ENCODE peak calls at places on chromosomes 2 and 18, in nine cellular contexts. M is lower lobe of right lung; P is T-cell; S is naive thymus-derived CD4-positive, alpha-beta T cell; E is foreskin melanocyte; X is stimulated activated CD4-positive, alpha-beta T cell treated with anti-CD3 and anti-CD28 coated beads, Interleukin-4, amount 100 ng/mL, for 48 hours; I is GM10248; L is activated naive CD8-positive, alpha-beta T cell treated with anti-CD3 and anti-CD28 coated beads, Interleukin-2, amount 50 U/mL, for 16 hours; T is AML-193. G is an unnamed sample.

GRCh38 chr18:35511833-35512232 is 14.1 kb upstream of the INO80C start:
- DNase-seq in M (no peak), P (no peak), S (no peak), E (no peak), X (no peak), I (no peak), L (no peak), T (no peak), G (no peak)

GRCh38 chr2:235055891-235056516 is 104.2 kb downstream of the SH3BP4 start:
- DNase-seq in M (no peak), P (no peak), S (no peak), E (no peak), X (no peak), I (no peak), L (no peak), T (no peak), G (peak)

GRCh38 chr18:56089607-56090258 is 501.7 kb upstream of the TCF4 start:
- DNase-seq in M (no peak), P (no peak), S (no peak), E (no peak), X (no peak), I (no peak), L (no peak), T (no peak), G (no peak)

GRCh38 chr2:181916726-181917377 is 25.3 kb downstream of the ITPRID2 start:
- DNase-seq in M (no peak), P (no peak), S (no peak), E (peak), X (no peak), I (no peak), L (no peak), T (no peak), G (peak)

GRCh38 chr2:67516358-67516757 is 119.2 kb downstream of the ETAA1 start:
- DNase-seq in M (no peak), P (no peak), S (no peak), E (no peak), X (no peak), I (no peak), L (no peak), T (no peak), G (no peak)

GRCh38 chr2:217437289-217437688 is 565.5 kb downstream of the TNS1 start:
- DNase-seq in M (no peak), P (no peak), S (no peak), E (no peak), X (no peak), I (no peak), L (no peak), T (no peak), G (no peak)

GRCh38 chr2:213104089-213104902 is 47.1 kb downstream of the IKZF2 start:
- DNase-seq in M (no peak), P (no peak), S (no peak), E (no peak), X (no peak), I (no peak), L (no peak), T (no peak), G (peak)

GRCh38 chr2:26609839-26610277 is 31.3 kb downstream of the CIB4 start:
- DNase-seq in M (no peak), P (peak), S (peak), E (no peak), X (no peak), I (no peak), L (no peak), T (no peak), G (peak)

GRCh38 chr2:227717687-227718567 is at the start of gene SLC19A3:
- DNase-seq in M (peak), P (no peak), S (no peak), E (peak), X (peak), I (no peak), L (no peak), T (no peak), G (peak)

GRCh38 chr2:213188971-213189899 is 37.8 kb upstream of the IKZF2 start:
- DNase-seq in M (peak), P (no peak), S (no peak), E (peak), X (no peak), I (no peak), L (no peak), T (no peak), G (peak)

GRCh38 chr2:55498582-55498981 is 20.9 kb upstream of the CFAP36 start:
- DNase-seq in M (no peak), P (no peak), S (no peak), E (no peak), X (no peak), I (no peak), L (no peak), T (no peak), G (no peak)

GRCh38 chr2:119126650-119127049 is 31.9 kb downstream of the C1QL2 start:
- DNase-seq in M (peak), P (peak), S (no peak), E (no peak), X (peak), I (peak), L (no peak), T (peak), G (peak)

GRCh38 chr2:102977462-102977861 is 215.6 kb downstream of the TMEM182 start:
- DNase-seq in M (no peak), P (no peak), S (no peak), E (peak), X (no peak), I (no peak), L (no peak), T (no peak), G (no peak)

GRCh38 chr2:217826505-217826904 is 176.3 kb downstream of the TNS1 start:
- DNase-seq in M (peak), P (no peak), S (no peak), E (no peak), X (no peak), I (no peak), L (no peak), T (no peak), G (no peak)

GRCh38 chr2:239952251-239952650 is 72.9 kb downstream of the NDUFA10 start:
- DNase-seq in M (peak), P (no peak), S (no peak), E (no peak), X (no peak), I (no peak), L (no peak), T (no peak), G (no peak)

GRCh38 chr2:43218550-43219382 is 7.6 kb downstream of the ZFP36L2 start:
- DNase-seq in M (peak), P (peak), S (peak), E (peak), X (no peak), I (no peak), L (no peak), T (peak), G (peak)

GRCh38 chr2:72955188-72956049 is 38.1 kb downstream of the EMX1 start:
- DNase-seq in M (no peak), P (no peak), S (no peak), E (no peak), X (no peak), I (no peak), L (no peak), T (no peak), G (no peak)

GRCh38 chr18:9513971-9514512 is 38.7 kb downstream of the RALBP1 start:
- DNase-seq in M (no peak), P (no peak), S (no peak), E (peak), X (no peak), I (no peak), L (no peak), T (no peak), G (peak)

GRCh38 chr2:133420748-133421147 is 147.5 kb downstream of the NCKAP5 start:
- DNase-seq in M (no peak), P (no peak), S (no peak), E (no peak), X (no peak), I (no peak), L (no peak), T (no peak), G (no peak)

GRCh38 chr2:211157856-211158463 is 601.6 kb downstream of the CPS1 start:
- DNase-seq in M (peak), P (peak), S (peak), E (peak), X (peak), I (peak), L (peak), T (peak), G (peak)

GRCh38 chr2:84158605-84159004 is 300.5 kb downstream of the SUCLG1 start:
- DNase-seq in M (no peak), P (no peak), S (no peak), E (no peak), X (no peak), I (no peak), L (no peak), T (no peak), G (no peak)

GRCh38 chr18:27887711-27888495 is 289.0 kb downstream of the CDH2 start:
- DNase-seq in M (no peak), P (no peak), S (no peak), E (no peak), X (no peak), I (no peak), L (no peak), T (no peak), G (no peak)

GRCh38 chr18:38362286-38362792 is 796.7 kb upstream of the CELF4 start:
- DNase-seq in M (no peak), P (no peak), S (no peak), E (no peak), X (no peak), I (no peak), L (no peak), T (no peak), G (no peak)

GRCh38 chr2:20490300-20491181 is 43.7 kb downstream of the RHOB start:
- DNase-seq in M (no peak), P (no peak), S (no peak), E (no peak), X (no peak), I (no peak), L (no peak), T (no peak), G (peak)

GRCh38 chr2:101512993-101513392 is 38.1 kb upstream of the RFX8 start:
- DNase-seq in M (no peak), P (no peak), S (no peak), E (no peak), X (no peak), I (no peak), L (no peak), T (no peak), G (no peak)

GRCh38 chr2:161651547-161651946 is 27.3 kb downstream of the SLC4A10 start:
- DNase-seq in M (peak), P (no peak), S (no peak), E (no peak), X (no peak), I (no peak), L (no peak), T (no peak), G (no peak)

GRCh38 chr2:161308178-161308955 is at the start of gene PSMD14:
- DNase-seq in M (peak), P (peak), S (peak), E (peak), X (peak), I (peak), L (peak), T (peak), G (peak)

GRCh38 chr18:34492652-34493051 is 217.4 kb upstream of the DTNA start:
- DNase-seq in M (no peak), P (no peak), S (no peak), E (no peak), X (no peak), I (no peak), L (no peak), T (no peak), G (peak)

GRCh38 chr2:19850056-19850455 is 51.7 kb downstream of the TTC32 start:
- DNase-seq in M (no peak), P (no peak), S (no peak), E (no peak), X (no peak), I (no peak), L (no peak), T (no peak), G (no peak)

GRCh38 chr2:15311201-15311882 is 249.8 kb downstream of the NBAS start:
- DNase-seq in M (no peak), P (no peak), S (no peak), E (no peak), X (no peak), I (peak), L (no peak), T (peak), G (peak)

GRCh38 chr2:109031481-109032228 is 42.6 kb upstream of the EDAR start:
- DNase-seq in M (peak), P (peak), S (peak), E (no peak), X (peak), I (peak), L (peak), T (peak), G (peak)

GRCh38 chr2:28895189-28895893 is 874 bp downstream of the WDR43 start:
- DNase-seq in M (no peak), P (no peak), S (peak), E (peak), X (peak), I (peak), L (peak), T (peak), G (peak)

GRCh38 chr2:43071629-43072550 is 154.5 kb downstream of the ZFP36L2 start:
- DNase-seq in M (no peak), P (no peak), S (no peak), E (no peak), X (no peak), I (no peak), L (no peak), T (no peak), G (no peak)

G was measured in choroid plexus epithelial cell.